ENCODE peak calls at places on chromosomes 5 and 9, in six cellular contexts. N is heart left ventricle, E is tibial artery, O is fibroblast of mammary gland, P is H9, C is natural killer cell. Y is an unnamed sample.
A peak's percentile ranks its signal among the peaks of the same experiment; 100 is the strongest.

GRCh38 chr9:137330689-137331088 is 28.6 kb upstream of the NRARP start:
- DNase-seq in O (no peak), P (no peak), C (no peak), E (no peak), N (no peak), Y (no peak)

GRCh38 chr9:28503573-28503972 is 930.3 kb upstream of the C9orf72 start:
- DNase-seq in O (peak; percentile 8), P (no peak), N (no peak), E (no peak), C (no peak), Y (no peak)

GRCh38 chr9:6922680-6923079 is 164.9 kb downstream of the KDM4C start:
- DNase-seq in C (no peak), N (no peak), O (no peak), E (no peak), P (no peak), Y (no peak)

GRCh38 chr9:76905984-76906861 is at the start of gene PRUNE2:
- DNase-seq in E (peak; percentile 93), O (peak; percentile 86), N (peak; percentile 47), P (peak; percentile 97), C (no peak), Y (peak; percentile 93)

GRCh38 chr5:125349432-125349831 is 603.0 kb upstream of the ZNF608 start:
- DNase-seq in P (no peak), E (no peak), O (peak; percentile 51), C (no peak), N (no peak), Y (no peak)

GRCh38 chr5:123700624-123701023 is 188.6 kb downstream of the CSNK1G3 start:
- DNase-seq in P (no peak), E (no peak), O (peak; percentile 95), C (no peak), N (peak; percentile 38), Y (no peak)

GRCh38 chr9:98333703-98334582 is 78.5 kb upstream of the TBC1D2 start:
- DNase-seq in N (no peak), P (no peak), O (peak; percentile 99), C (no peak), E (no peak), Y (no peak)

GRCh38 chr9:115672477-115673316 is 480.9 kb upstream of the PAPPA start:
- DNase-seq in P (no peak), C (no peak), O (peak; percentile 97), N (peak; percentile 30), E (no peak), Y (no peak)

GRCh38 chr9:90854637-90855036 is 53.0 kb downstream of the SYK start:
- DNase-seq in C (no peak), P (peak; percentile 13), O (no peak), E (no peak), N (no peak), Y (no peak)

GRCh38 chr5:173582198-173583092 is 34.0 kb downstream of the BOD1 start:
- DNase-seq in C (no peak), P (no peak), N (no peak), E (no peak), O (peak; percentile 52), Y (no peak)

GRCh38 chr5:81789033-81789432 is 38.1 kb upstream of the SSBP2 start:
- DNase-seq in C (no peak), O (peak; percentile 91), P (no peak), E (no peak), N (no peak), Y (no peak)

GRCh38 chr9:88809371-88809770 is 181.9 kb upstream of the S1PR3 start:
- DNase-seq in P (no peak), C (no peak), E (no peak), O (peak; percentile 28), N (peak; percentile 43), Y (no peak)

GRCh38 chr5:172667786-172668735 is 27.0 kb downstream of the NEURL1B start:
- DNase-seq in N (no peak), E (peak; percentile 57), O (peak; percentile 4), C (no peak), P (no peak), Y (no peak)

GRCh38 chr9:89622933-89623861 is 18.4 kb downstream of the GADD45G start:
- DNase-seq in E (no peak), O (no peak), N (peak; percentile 45), P (no peak), C (no peak), Y (no peak)

GRCh38 chr5:51225671-51226419 is 157.4 kb upstream of the ISL1 start:
- DNase-seq in O (no peak), N (no peak), C (no peak), P (no peak), E (no peak), Y (no peak)

GRCh38 chr5:158642852-158643251 is 456.9 kb downstream of the EBF1 start:
- DNase-seq in N (peak; percentile 64), E (no peak), P (no peak), C (no peak), O (peak; percentile 28), Y (no peak)

GRCh38 chr5:31124026-31124425 is 69.5 kb upstream of the CDH6 start:
- DNase-seq in E (no peak), N (no peak), O (no peak), C (no peak), P (no peak), Y (no peak)

GRCh38 chr5:132485641-132486317 is 4.8 kb downstream of the IRF1 start:
- DNase-seq in E (peak; percentile 56), P (no peak), N (peak; percentile 26), C (peak; percentile 22), O (no peak), Y (no peak)

GRCh38 chr5:151589878-151590570 is 1.1 kb downstream of the FAT2 start:
- DNase-seq in C (no peak), N (no peak), O (peak; percentile 17), E (no peak), P (no peak), Y (no peak)

GRCh38 chr5:2353871-2354440 is 397.5 kb downstream of the IRX2 start:
- DNase-seq in C (no peak), O (no peak), E (no peak), P (no peak), N (no peak), Y (no peak)

GRCh38 chr5:982377-983237 is 26.0 kb upstream of the NKD2 start:
- DNase-seq in P (peak; percentile 86), E (peak; percentile 54), C (peak; percentile 11), N (no peak), O (no peak), Y (no peak)

GRCh38 chr5:151570512-151571269 is 20.4 kb downstream of the FAT2 start:
- DNase-seq in C (no peak), N (no peak), O (no peak), E (no peak), P (peak; percentile 53), Y (no peak)

GRCh38 chr5:31854181-31854624 is 215.3 kb downstream of the PDZD2 start:
- DNase-seq in O (peak; percentile 7), P (peak; percentile 67), E (no peak), C (no peak), N (peak; percentile 32), Y (no peak)

GRCh38 chr9:86454701-86455402 is 100.6 kb upstream of the TUT7 start:
- DNase-seq in N (no peak), C (no peak), P (no peak), O (peak; percentile 36), E (no peak), Y (no peak)
- TF ChIP-seq CTCF in N (no peak), C (no peak), P (no peak), O (no peak), E (no peak), Y (no peak)

GRCh38 chr9:100443781-100444768 is 17.1 kb downstream of the MSANTD3 start:
- DNase-seq in O (peak; percentile 77), P (no peak), C (no peak), N (no peak), E (no peak), Y (no peak)

GRCh38 chr9:100448266-100448665 is 21.3 kb downstream of the MSANTD3 start:
- DNase-seq in E (no peak), O (no peak), C (no peak), N (no peak), P (no peak), Y (no peak)

GRCh38 chr9:100445903-100446549 is 19.1 kb downstream of the MSANTD3 start:
- DNase-seq in O (no peak), E (no peak), C (no peak), N (no peak), P (no peak), Y (no peak)

GRCh38 chr9:100442072-100442471 is 15.1 kb downstream of the MSANTD3 start:
- DNase-seq in E (no peak), P (peak; percentile 45), O (no peak), N (no peak), C (no peak), Y (no peak)

GRCh38 chr9:100445161-100445902 is 18.4 kb downstream of the MSANTD3 start:
- DNase-seq in O (no peak), C (no peak), N (no peak), P (no peak), E (no peak), Y (no peak)
- TF ChIP-seq CTCF in O (no peak), C (no peak), N (peak; percentile 17), P (no peak), E (no peak), Y (no peak)

DNA sequence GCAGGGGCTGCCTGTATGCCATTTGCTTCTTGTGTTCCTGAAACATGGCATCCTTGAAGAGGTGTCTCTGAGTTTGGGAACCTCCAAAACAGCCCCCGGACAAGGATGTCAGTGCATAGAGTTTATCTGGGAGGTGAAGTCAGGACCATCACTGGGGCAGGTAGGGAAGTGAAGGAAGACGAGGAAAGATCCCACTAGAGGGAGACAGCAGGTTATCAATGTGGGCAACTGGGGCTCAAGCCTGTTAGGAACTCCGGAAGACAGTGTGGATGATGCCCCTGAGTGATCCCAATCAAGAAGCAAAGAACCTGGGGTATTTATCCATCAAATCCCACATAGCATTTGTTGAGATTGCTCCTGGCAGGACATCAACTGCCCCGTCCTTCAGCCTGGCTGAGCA is 233.1 kb downstream of the AGTPBP1 start:
- DNase-seq in O (no peak), P (peak; percentile 50), C (no peak), E (no peak), N (no peak), Y (no peak)
- TF ChIP-seq CTCF in O (peak; percentile 1), P (peak; percentile 58), C (no peak), E (no peak), N (peak; percentile 24), Y (no peak)

GRCh38 chr9:34372598-34373011 is 4.1 kb downstream of the MYORG start:
- DNase-seq in E (no peak), P (peak; percentile 62), N (no peak), O (no peak), C (no peak), Y (no peak)
- TF ChIP-seq CTCF in E (no peak), P (peak; percentile 29), N (no peak), O (no peak), C (no peak), Y (no peak)

DNA sequence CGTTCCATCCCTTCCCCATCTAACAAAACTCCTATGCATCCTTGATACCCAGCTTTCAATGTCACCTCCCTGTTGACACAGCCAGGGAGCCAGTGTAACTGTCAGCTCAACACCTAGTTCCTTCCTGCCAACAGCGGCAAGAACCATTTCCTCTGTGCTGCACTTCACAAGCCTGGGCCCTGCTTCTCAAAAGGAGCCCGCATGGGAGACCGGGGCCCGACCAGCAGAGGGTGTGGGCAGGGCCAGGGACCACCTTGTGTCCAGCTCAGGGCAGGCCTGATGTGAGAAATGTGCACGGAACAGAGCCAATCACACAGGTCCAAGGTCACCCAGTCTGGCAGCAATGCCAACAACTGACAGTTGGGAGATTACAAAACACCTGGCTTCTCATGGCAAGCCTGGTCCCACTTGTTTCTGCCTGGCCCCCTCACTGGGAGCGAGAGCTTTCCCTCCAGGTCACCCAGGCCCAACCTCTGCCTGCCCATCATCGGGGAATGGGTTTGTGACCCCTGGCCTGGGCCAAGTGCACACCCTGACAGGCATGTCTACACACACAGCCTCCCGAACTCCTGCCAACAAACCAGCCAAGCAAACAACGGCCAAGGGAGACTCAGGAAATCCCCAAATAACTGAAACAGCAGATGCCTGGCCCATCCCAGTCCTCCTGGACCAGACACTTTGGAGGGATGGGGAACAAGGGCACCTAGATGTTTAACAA is 3.1 kb downstream of the RNF44 start:
- DNase-seq in O (no peak), C (peak; percentile 52), P (no peak), N (peak; percentile 45), E (no peak), Y (no peak)
- TF ChIP-seq CTCF in O (no peak), C (no peak), P (no peak), N (no peak), E (no peak), Y (no peak)